ENCODE peak calls at places on chromosomes 1 and 21, in ten cellular contexts. E is brain pericyte; G is SJSA1; S is ELF-1; L is putamen; B is GM06990; D is activated T-cell treated with anti-CD3 and anti-CD28 coated beads for 4 hours; C is stimulated activated CD4-positive, alpha-beta T cell treated with anti-CD3 and anti-CD28 coated beads, Interleukin-1b, Interleukin-23, amount 100 ng/mL, for 4 hours; I is LoVo; H is endothelial cell. A is an unnamed sample.

GRCh38 chr21:46289655-46290178 is 3.6 kb downstream of the YBEY start:
- DNase-seq in L (no peak), C (no peak), E (no peak), G (no peak), I (no peak), H (no peak), B (no peak), S (no peak), D (no peak), A (no peak)

GRCh38 chr1:53107570-53108322 is 34.7 kb downstream of the SLC1A7 start:
- DNase-seq in E (no peak), C (no peak), I (no peak), S (peak), B (no peak), D (no peak), H (no peak), G (peak), L (no peak), A (no peak)

GRCh38 chr1:28010979-28011378 is 51.2 kb downstream of the XKR8 start:
- DNase-seq in I (no peak), D (no peak), S (no peak), G (no peak), C (no peak), L (no peak), B (no peak), H (no peak), E (no peak), A (no peak)

GRCh38 chr21:31670065-31670464 is 10.6 kb downstream of the SOD1 start:
- DNase-seq in H (no peak), C (no peak), L (no peak), D (no peak), E (no peak), I (no peak), G (no peak), B (no peak), S (no peak), A (no peak)

GRCh38 chr21:36480618-36481017 is 696 bp upstream of the CLDN14 start:
- DNase-seq in B (no peak), L (no peak), I (no peak), C (no peak), D (no peak), E (no peak), G (no peak), S (no peak), H (no peak), A (no peak)

GRCh38 chr1:22829001-22829989 is 118.7 kb downstream of the EPHB2 start:
- DNase-seq in B (no peak), G (no peak), H (no peak), C (no peak), E (no peak), L (no peak), I (no peak), S (peak), D (no peak), A (no peak)

GRCh38 chr1:204578867-204579664 is 62.9 kb downstream of the MDM4 start:
- DNase-seq in L (no peak), H (no peak), S (no peak), D (no peak), B (peak), I (no peak), E (no peak), C (no peak), G (no peak), A (no peak)

GRCh38 chr1:50251592-50252165 is 143.0 kb downstream of the ELAVL4 start:
- DNase-seq in E (no peak), G (no peak), H (no peak), D (no peak), B (peak), C (no peak), I (no peak), L (no peak), S (peak), A (no peak)

GRCh38 chr1:174964261-174964984 is 35.3 kb upstream of the CACYBP start:
- DNase-seq in I (peak), G (no peak), S (no peak), C (no peak), B (no peak), L (no peak), D (no peak), E (no peak), H (no peak), A (no peak)

GRCh38 chr1:216034506-216034905 is 388.7 kb downstream of the USH2A start:
- DNase-seq in L (no peak), B (no peak), C (no peak), E (no peak), D (no peak), G (no peak), I (no peak), H (peak), S (peak), A (no peak)

GRCh38 chr21:29403291-29403690 is 104.6 kb downstream of the BACH1 start:
- DNase-seq in D (no peak), L (no peak), G (no peak), B (no peak), E (no peak), C (no peak), I (no peak), H (no peak), S (no peak), A (no peak)

GRCh38 chr1:8863712-8864324 is 14.7 kb downstream of the ENO1 start:
- DNase-seq in B (no peak), H (no peak), D (no peak), G (no peak), I (no peak), L (no peak), S (peak), E (no peak), C (no peak), A (no peak)

GRCh38 chr1:244839656-244840055 is 4.2 kb downstream of the COX20 start:
- DNase-seq in L (no peak), I (no peak), C (no peak), H (no peak), B (no peak), G (no peak), S (no peak), D (no peak), E (no peak), A (no peak)

GRCh38 chr1:81155131-81155530 is 645.6 kb upstream of the ADGRL2 start:
- DNase-seq in G (no peak), I (no peak), H (no peak), S (no peak), C (no peak), D (no peak), E (no peak), L (no peak), B (no peak), A (no peak)

GRCh38 chr1:6378096-6378746 is 15.3 kb downstream of the ACOT7 start:
- DNase-seq in G (no peak), C (no peak), I (no peak), E (no peak), B (no peak), L (no peak), D (no peak), S (peak), H (no peak), A (no peak)

GRCh38 chr1:28329395-28330153 is 734 bp downstream of the MED18 start:
- DNase-seq in C (peak), L (peak), B (peak), S (peak), D (no peak), H (peak), G (peak), E (no peak), I (no peak), A (peak)

GRCh38 chr21:36478207-36478701 is 1.7 kb downstream of the CLDN14 start:
- DNase-seq in B (peak), E (no peak), D (no peak), I (no peak), H (no peak), S (no peak), G (peak), L (no peak), C (no peak), A (no peak)

GRCh38 chr1:209363112-209363511 is 220.4 kb upstream of the CAMK1G start:
- DNase-seq in C (no peak), I (no peak), E (no peak), L (no peak), B (no peak), G (no peak), D (no peak), H (no peak), S (peak), A (no peak)

GRCh38 chr1:198290089-198290683 is 133.4 kb downstream of the NEK7 start:
- DNase-seq in C (no peak), H (no peak), D (no peak), G (no peak), E (no peak), I (no peak), L (no peak), S (no peak), B (no peak), A (no peak)

GRCh38 chr1:15088146-15089025 is 65.2 kb upstream of the TMEM51 start:
- DNase-seq in B (no peak), I (no peak), E (no peak), D (no peak), H (no peak), L (no peak), G (peak), S (peak), C (no peak), A (no peak)

GRCh38 chr21:46092026-46092764 is 5.7 kb upstream of the COL6A2 start:
- DNase-seq in E (peak), L (no peak), D (no peak), C (no peak), G (peak), H (no peak), S (peak), I (no peak), B (no peak), A (no peak)

GRCh38 chr21:15826147-15826780 is 96.5 kb downstream of the USP25 start:
- DNase-seq in G (no peak), S (peak), L (peak), C (no peak), E (no peak), B (no peak), I (peak), D (no peak), H (peak), A (no peak)

GRCh38 chr1:39617488-39618049 is 21.9 kb downstream of the HEYL start:
- DNase-seq in S (no peak), D (no peak), G (no peak), I (no peak), E (no peak), B (no peak), C (no peak), L (no peak), H (no peak), A (no peak)

GRCh38 chr1:157932082-157932481 is 61.4 kb upstream of the KIRREL1 start:
- DNase-seq in E (no peak), H (no peak), I (peak), D (no peak), S (no peak), C (no peak), L (no peak), B (no peak), G (no peak), A (no peak)

GRCh38 chr1:9737057-9737456 is 85.5 kb downstream of the PIK3CD start:
- DNase-seq in B (no peak), D (no peak), E (no peak), C (no peak), H (no peak), I (no peak), G (no peak), L (no peak), S (no peak), A (no peak)

GRCh38 chr1:46506470-46507219 is 17.0 kb downstream of the DMBX1 start:
- DNase-seq in E (no peak), H (no peak), L (no peak), S (no peak), D (no peak), G (no peak), B (no peak), I (no peak), C (no peak), A (no peak)

GRCh38 chr1:21258331-21259134 is 31.7 kb downstream of the ECE1 start:
- DNase-seq in C (no peak), B (no peak), H (no peak), I (no peak), G (no peak), L (no peak), D (no peak), E (no peak), S (no peak), A (no peak)

GRCh38 chr1:240790851-240791250 is 178.9 kb upstream of the GREM2 start:
- DNase-seq in I (no peak), S (no peak), C (no peak), E (no peak), B (no peak), D (no peak), G (no peak), H (no peak), L (no peak), A (no peak)

GRCh38 chr1:34378968-34379729 is 202.4 kb downstream of the C1orf94 start:
- DNase-seq in B (no peak), L (no peak), I (no peak), E (no peak), G (no peak), H (no peak), S (peak), C (no peak), D (no peak), A (no peak)

GRCh38 chr1:110643886-110644285 is 30.9 kb downstream of the KCNA3 start:
- DNase-seq in B (no peak), H (no peak), G (no peak), L (no peak), I (no peak), C (no peak), D (no peak), S (no peak), E (no peak), A (no peak)

GRCh38 chr1:186519981-186520380 is 59.1 kb upstream of the PDC start:
- DNase-seq in I (no peak), H (no peak), L (no peak), D (no peak), C (no peak), B (no peak), S (no peak), E (no peak), G (no peak), A (no peak)

GRCh38 chr1:183194527-183195145 is 8.6 kb downstream of the LAMC2 start:
- DNase-seq in D (no peak), I (no peak), H (no peak), E (no peak), L (no peak), G (no peak), S (no peak), B (no peak), C (no peak), A (no peak)

GRCh38 chr1:229408458-229409037 is 25.3 kb downstream of the ACTA1 start:
- DNase-seq in H (no peak), I (no peak), S (peak), C (no peak), D (no peak), B (no peak), E (no peak), G (no peak), L (no peak), A (no peak)

GRCh38 chr1:3903141-3904005 is 3.3 kb upstream of the C1orf174 start:
- DNase-seq in H (no peak), E (no peak), G (no peak), I (no peak), D (no peak), L (no peak), S (no peak), B (no peak), C (no peak), A (no peak)

GRCh38 chr1:57711326-57711725 is 287.5 kb upstream of the DAB1 start:
- DNase-seq in G (no peak), L (no peak), D (no peak), E (no peak), I (no peak), H (no peak), B (no peak), S (peak), C (no peak), A (no peak)

GRCh38 chr21:46206163-46207005 is 22.1 kb upstream of the SPATC1L start:
- DNase-seq in B (no peak), D (no peak), I (no peak), C (no peak), E (no peak), L (no peak), G (no peak), S (no peak), H (no peak), A (no peak)

GRCh38 chr1:202638019-202638887 is 72.0 kb downstream of the SYT2 start:
- DNase-seq in S (no peak), C (no peak), B (no peak), I (no peak), D (no peak), G (no peak), E (no peak), H (no peak), L (no peak), A (no peak)

GRCh38 chr1:102942324-102942723 is 166.0 kb downstream of the COL11A1 start:
- DNase-seq in L (no peak), I (no peak), C (no peak), H (no peak), S (no peak), G (no peak), E (no peak), B (no peak), D (no peak), A (no peak)

GRCh38 chr1:204123376-204123775 is 28.5 kb downstream of the ETNK2 start:
- DNase-seq in G (no peak), I (no peak), D (no peak), B (no peak), S (peak), L (no peak), C (no peak), H (peak), E (no peak), A (no peak)

A was measured in activated gamma-delta T cell treated with anti-CD3 and anti-CD28 coated beads, Interleukin-2, amount 50 U/mL, for 16 hours.